ENCODE peak calls at places on chromosomes 7 and 10, in five cellular contexts. S is hepatocyte, K is nephron progenitor cell, G is OCI-M1, M is tibial artery. E is an unnamed sample.

GRCh38 chr7:130865408-130866236 is 131.6 kb upstream of the KLF14 start:
- DNase-seq in S (peak), K (peak), G (peak), M (no peak), E (no peak)

GRCh38 chr10:46299267-46299530 is 12.4 kb downstream of the ANTXRL start:
- DNase-seq in S (no peak), K (no peak), G (no peak), M (no peak), E (no peak)

GRCh38 chr7:12297709-12298108 is 86.6 kb downstream of the TMEM106B start:
- DNase-seq in S (peak), K (no peak), G (no peak), M (no peak), E (no peak)

GRCh38 chr7:102115931-102116330 is 170.7 kb upstream of the SH2B2 start:
- DNase-seq in S (no peak), K (no peak), G (no peak), M (no peak), E (peak)

GRCh38 chr7:84857336-84857735 is 329.5 kb downstream of the SEMA3D start:
- DNase-seq in S (no peak), K (no peak), G (no peak), M (no peak), E (no peak)

GRCh38 chr10:24307173-24307572 is 98.2 kb downstream of the KIAA1217 start:
- DNase-seq in S (no peak), K (no peak), G (no peak), M (no peak), E (no peak)

GRCh38 chr10:124743188-124744046 is 761 bp downstream of the FAM53B start:
- DNase-seq in S (peak), K (peak), G (peak), M (no peak), E (no peak)

GRCh38 chr7:37110641-37111421 is 337.8 kb downstream of the ELMO1 start:
- DNase-seq in S (no peak), K (no peak), G (no peak), M (no peak), E (no peak)

GRCh38 chr7:101328159-101328558 is 6.5 kb upstream of the IFT22 start:
- DNase-seq in S (no peak), K (no peak), G (no peak), M (no peak), E (no peak)

GRCh38 chr7:156475666-156476065 is 164.9 kb upstream of the RNF32 start:
- DNase-seq in S (no peak), K (no peak), G (no peak), M (peak), E (no peak)

GRCh38 chr7:151320263-151320845 is 21.3 kb upstream of the NUB1 start:
- DNase-seq in S (no peak), K (no peak), G (no peak), M (no peak), E (no peak)

GRCh38 chr7:152959610-152960009 is 200.1 kb downstream of the ACTR3B start:
- DNase-seq in S (no peak), K (no peak), G (peak), M (no peak), E (no peak)

GRCh38 chr10:35421553-35422178 is 85.4 kb downstream of the CCNY start:
- DNase-seq in S (peak), K (no peak), G (no peak), M (peak), E (no peak)

GRCh38 chr7:26284995-26285632 is 6.5 kb upstream of the SNX10 start:
- DNase-seq in S (no peak), K (no peak), G (peak), M (no peak), E (no peak)

GRCh38 chr10:86371691-86372090 is 5.1 kb upstream of the GRID1 start:
- DNase-seq in S (no peak), K (no peak), G (no peak), M (peak), E (peak)

GRCh38 chr7:105752671-105753275 is 123.6 kb downstream of the ATXN7L1 start:
- DNase-seq in S (no peak), K (no peak), G (no peak), M (no peak), E (no peak)

GRCh38 chr7:1815051-1815481 is 145.0 kb downstream of the ELFN1 start:
- DNase-seq in S (no peak), K (no peak), G (no peak), M (peak), E (peak)

GRCh38 chr7:97871659-97872024 is 566 bp downstream of the ASNS start:
- DNase-seq in S (no peak), K (no peak), G (no peak), M (peak), E (no peak)

GRCh38 chr10:59037506-59037905 is 138.9 kb upstream of the PHYHIPL start:
- DNase-seq in S (no peak), K (no peak), G (no peak), M (no peak), E (no peak)